ENCODE peak calls at places on chromosomes 16 and 17, in six cellular contexts. Z is lung microvascular endothelial cell, D is NCI-H1105, L is AG10803, J is HEK293T, C is SK-MEL-5. G is an unnamed sample.

GRCh38 chr16:70160821-70161220 is 12.8 kb upstream of the CLEC18C start:
- DNase-seq in J (no peak), L (no peak), C (no peak), Z (no peak), D (no peak), G (no peak)

GRCh38 chr16:54125751-54126655 is 160.6 kb downstream of the IRX3 start:
- DNase-seq in L (no peak), J (no peak), C (no peak), Z (no peak), D (no peak), G (no peak)

GRCh38 chr17:80892019-80892855 is 99.4 kb upstream of the CHMP6 start:
- DNase-seq in J (peak), Z (peak), D (no peak), L (peak), C (peak), G (peak)

GRCh38 chr16:67326472-67327309 is at the start of the genes KCTD19 and LRRC36:
- DNase-seq in Z (peak), C (peak), J (peak), L (no peak), D (peak), G (peak)

GRCh38 chr16:31052131-31052530 is 18.8 kb downstream of the STX4 start:
- DNase-seq in D (no peak), L (peak), Z (peak), C (peak), J (no peak), G (no peak)

GRCh38 chr16:78147846-78148535 is 48.5 kb downstream of the WWOX start:
- DNase-seq in D (no peak), J (no peak), C (no peak), Z (peak), L (no peak), G (no peak)

GRCh38 chr16:23944381-23944780 is 108.6 kb downstream of the PRKCB start:
- DNase-seq in D (no peak), L (no peak), C (peak), J (no peak), Z (no peak), G (no peak)

GRCh38 chr17:2510559-2510958 is 1.1 kb downstream of the METTL16 start:
- DNase-seq in J (no peak), Z (no peak), C (no peak), D (no peak), L (no peak), G (no peak)

GRCh38 chr16:54194008-54194731 is 92.4 kb downstream of the IRX3 start:
- DNase-seq in Z (no peak), L (peak), D (no peak), J (peak), C (peak), G (no peak)

GRCh38 chr16:52873997-52874500 is 178.6 kb downstream of the CHD9NB start:
- DNase-seq in Z (no peak), J (no peak), C (no peak), D (no peak), L (no peak), G (no peak)